ENCODE peak calls at places on chromosomes 7 and 10, in ten cellular contexts. N is GM04504; V is OCI-LY7; L is T-helper 17 cell; B is activated CD8-positive, alpha-beta memory T cell treated with anti-CD3 and anti-CD28 coated beads, Interleukin-2, amount 10 ng/mL, durations not matched to agents 7 days and 5 days; Y is stimulated activated CD4-positive, alpha-beta T cell treated with anti-CD3 and anti-CD28 coated beads, Interleukin-4, amount 100 ng/mL, for 4 hours; Q is RPMI8226; Z is GM12865; A is lung microvascular endothelial cell; U is retina. M is an unnamed sample.

GRCh38 chr10:86971146-86971991 is 3.1 kb downstream of the ADIRF start:
- DNase-seq in B (peak), A (peak), N (peak), L (peak), Z (peak), Q (peak), U (peak), Y (peak), V (no peak), M (no peak)

GRCh38 chr7:36303202-36304098 is 86.2 kb upstream of the ANLN start:
- DNase-seq in Y (no peak), Z (no peak), V (no peak), A (peak), B (no peak), L (no peak), Q (peak), U (no peak), N (peak), M (peak)

GRCh38 chr10:1142596-1142995 is 86.4 kb downstream of the WDR37 start:
- DNase-seq in U (no peak), Y (no peak), A (peak), N (no peak), B (peak), L (no peak), V (peak), Q (no peak), Z (no peak), M (no peak)

GRCh38 chr7:151435971-151436370 is 4.0 kb downstream of the CRYGN start:
- DNase-seq in Q (no peak), Z (no peak), A (no peak), U (no peak), N (no peak), B (no peak), V (no peak), L (no peak), Y (no peak), M (no peak)

GRCh38 chr7:64951250-64951848 is 39.5 kb downstream of the ZNF117 start:
- DNase-seq in Y (no peak), U (no peak), V (peak), Q (peak), A (peak), N (peak), Z (peak), B (no peak), L (no peak), M (no peak)

GRCh38 chr10:97103682-97104081 is 82.1 kb downstream of the SLIT1 start:
- DNase-seq in Q (no peak), B (no peak), Y (no peak), A (no peak), U (no peak), L (no peak), N (no peak), Z (no peak), V (no peak), M (no peak)

GRCh38 chr7:108581655-108582491 is 12.2 kb downstream of the DNAJB9 start:
- DNase-seq in Q (no peak), U (no peak), B (no peak), Y (no peak), L (no peak), A (no peak), Z (no peak), V (no peak), N (no peak), M (no peak)

GRCh38 chr10:28984431-28984830 is 304.4 kb upstream of the LYZL1 start:
- DNase-seq in B (no peak), Q (peak), N (peak), A (peak), Y (no peak), Z (peak), L (no peak), U (no peak), V (no peak), M (peak)

GRCh38 chr7:125406111-125406510 is 476.5 kb upstream of the POT1 start:
- DNase-seq in L (no peak), N (no peak), B (no peak), A (no peak), U (no peak), V (no peak), Y (no peak), Q (no peak), Z (no peak), M (no peak)

GRCh38 chr10:129754211-129755050 is 209.6 kb downstream of the EBF3 start:
- DNase-seq in V (no peak), N (no peak), U (no peak), B (no peak), Y (no peak), Q (no peak), A (no peak), Z (no peak), L (no peak), M (no peak)

GRCh38 chr7:88305044-88305443 is 1.6 kb downstream of the STEAP4 start:
- DNase-seq in B (no peak), A (no peak), L (no peak), N (no peak), Q (no peak), Y (no peak), Z (no peak), V (no peak), U (no peak), M (no peak)

GRCh38 chr10:70063418-70064098 is 10.9 kb downstream of the MACROH2A2 start:
- DNase-seq in L (no peak), V (no peak), Z (no peak), U (no peak), N (no peak), Q (no peak), B (peak), A (no peak), Y (no peak), M (no peak)

GRCh38 chr7:101817031-101817929 is at the start of gene CUX1:
- DNase-seq in Y (peak), N (no peak), Z (peak), L (peak), B (no peak), Q (peak), V (peak), A (peak), U (peak), M (no peak)

GRCh38 chr7:140005754-140006503 is 56.8 kb downstream of the PARP12 start:
- DNase-seq in Y (no peak), L (no peak), B (no peak), A (peak), V (no peak), N (no peak), U (no peak), Q (peak), Z (peak), M (no peak)

GRCh38 chr10:48926255-48926654 is 13.4 kb downstream of the LRRC18 start:
- DNase-seq in Q (no peak), U (no peak), A (no peak), Y (no peak), L (no peak), N (no peak), V (no peak), B (peak), Z (no peak), M (no peak)

GRCh38 chr10:30437039-30437781 is 3.2 kb downstream of the MAP3K8 start:
- DNase-seq in Y (peak), L (no peak), A (peak), U (peak), Z (peak), N (no peak), V (peak), Q (peak), B (peak), M (no peak)

GRCh38 chr10:35409094-35409582 is 72.8 kb downstream of the CCNY start:
- DNase-seq in Q (peak), A (no peak), L (no peak), Y (peak), V (no peak), Z (peak), N (no peak), U (no peak), B (no peak), M (no peak)

GRCh38 chr7:4792537-4793126 is 17.2 kb downstream of the AP5Z1 start:
- DNase-seq in L (no peak), Y (no peak), Q (no peak), A (peak), Z (no peak), U (no peak), V (no peak), B (no peak), N (no peak), M (no peak)

GRCh38 chr7:28758186-28758585 is 199.9 kb downstream of the TRIL start:
- DNase-seq in N (no peak), Z (no peak), U (peak), A (no peak), V (no peak), B (no peak), Q (no peak), L (no peak), Y (no peak), M (no peak)

GRCh38 chr7:141708053-141708452 is at the start of gene WEE2:
- DNase-seq in Q (no peak), Y (no peak), N (no peak), Z (no peak), A (no peak), L (no peak), B (no peak), V (no peak), U (no peak), M (no peak)

GRCh38 chr7:30001953-30002352 is 12.4 kb upstream of the SCRN1 start:
- DNase-seq in B (no peak), Z (no peak), Q (no peak), A (no peak), N (no peak), L (no peak), Y (no peak), V (no peak), U (no peak), M (no peak)

GRCh38 chr7:10483671-10484070 is 490.0 kb upstream of the PHF14 start:
- DNase-seq in Z (no peak), L (no peak), V (no peak), Y (no peak), B (no peak), N (no peak), Q (no peak), A (no peak), U (no peak), M (no peak)

GRCh38 chr7:10973942-10974716 is 457 bp downstream of the PHF14 start:
- DNase-seq in V (peak), Z (peak), Y (peak), U (peak), Q (peak), A (peak), B (peak), L (no peak), N (peak), M (no peak)

GRCh38 chr7:159209429-159209828 is 64.8 kb upstream of the VIPR2 start:
- DNase-seq in U (no peak), Q (no peak), B (no peak), N (no peak), L (no peak), Y (no peak), A (no peak), Z (no peak), V (no peak), M (no peak)

GRCh38 chr7:104267701-104268368 is 60.0 kb upstream of the ORC5 start:
- DNase-seq in A (peak), L (no peak), Z (no peak), U (peak), N (no peak), V (peak), Y (no peak), Q (no peak), B (no peak), M (no peak)

M was measured in thoracic aorta.